ENCODE peak calls at places on chromosomes 1 and 21, in four cellular contexts. One of them, this sample, is unnamed.

GRCh38 chr1:106755682-106756406 is 300.6 kb upstream of the PRMT6 start:
- DNase-seq in RWPE1: peak; percentile 48
- DNase-seq in ecto neural progenitor cell: no peak
- DNase-seq in Caki2: peak; percentile 65
- DNase-seq in this sample: no peak

GRCh38 chr1:16230744-16231143 is 6.2 kb downstream of the CPLANE2 start:
- DNase-seq in Caki2: no peak
- DNase-seq in ecto neural progenitor cell: no peak
- DNase-seq in RWPE1: no peak
- DNase-seq in this sample: no peak

GRCh38 chr1:167767794-167768193 is 46.0 kb downstream of the MPZL1 start:
- DNase-seq in RWPE1: no peak
- DNase-seq in Caki2: no peak
- DNase-seq in ecto neural progenitor cell: no peak
- DNase-seq in this sample: no peak

GRCh38 chr1:6392081-6392879 is 1.3 kb downstream of the ACOT7 start:
- DNase-seq in RWPE1: no peak
- DNase-seq in Caki2: peak; percentile 32
- DNase-seq in ecto neural progenitor cell: no peak
- DNase-seq in this sample: no peak

GRCh38 chr1:31855038-31855845 is 39.4 kb upstream of the SPOCD1 start:
- DNase-seq in ecto neural progenitor cell: no peak
- DNase-seq in RWPE1: peak; percentile 19
- DNase-seq in Caki2: peak; percentile 20
- DNase-seq in this sample: no peak

GRCh38 chr1:215567491-215568286 is 585 bp downstream of the KCTD3 start:
- DNase-seq in Caki2: peak; percentile 81
- DNase-seq in ecto neural progenitor cell: peak; percentile 78
- DNase-seq in RWPE1: peak; percentile 56
- DNase-seq in this sample: peak; percentile 48

GRCh38 chr1:85283475-85284199 is 7.2 kb upstream of the BCL10 start:
- DNase-seq in Caki2: peak; percentile 49
- DNase-seq in ecto neural progenitor cell: no peak
- DNase-seq in RWPE1: no peak
- DNase-seq in this sample: no peak

GRCh38 chr1:41486892-41487728 is 2.6 kb upstream of the EDN2 start:
- DNase-seq in RWPE1: no peak
- DNase-seq in Caki2: no peak
- DNase-seq in ecto neural progenitor cell: no peak
- DNase-seq in this sample: no peak

GRCh38 chr1:119873166-119874025 is 22.9 kb downstream of the ADAM30 start:
- DNase-seq in Caki2: no peak
- DNase-seq in RWPE1: no peak
- DNase-seq in ecto neural progenitor cell: no peak
- DNase-seq in this sample: no peak

GRCh38 chr1:6653651-6654290 is 29.1 kb downstream of the THAP3 start:
- DNase-seq in ecto neural progenitor cell: no peak
- DNase-seq in RWPE1: no peak
- DNase-seq in Caki2: peak; percentile 81
- DNase-seq in this sample: no peak

GRCh38 chr1:34871443-34872132 is 12.0 kb upstream of the SMIM12 start:
- DNase-seq in ecto neural progenitor cell: no peak
- DNase-seq in RWPE1: no peak
- DNase-seq in Caki2: no peak
- DNase-seq in this sample: no peak

GRCh38 chr1:61318319-61319125 is 236.2 kb downstream of the NFIA start:
- DNase-seq in ecto neural progenitor cell: no peak
- DNase-seq in RWPE1: no peak
- DNase-seq in Caki2: peak; percentile 46
- DNase-seq in this sample: no peak

GRCh38 chr21:37292946-37293345 is 25.8 kb upstream of the VPS26C start:
- DNase-seq in ecto neural progenitor cell: no peak
- DNase-seq in RWPE1: no peak
- DNase-seq in Caki2: no peak
- DNase-seq in this sample: no peak

GRCh38 chr1:150065184-150065871 is 2.2 kb upstream of the VPS45 start:
- DNase-seq in RWPE1: peak; percentile 9
- DNase-seq in Caki2: no peak
- DNase-seq in ecto neural progenitor cell: no peak
- DNase-seq in this sample: no peak

GRCh38 chr1:231053493-231054162 is 13.6 kb upstream of the FAM89A start:
- DNase-seq in Caki2: no peak
- DNase-seq in RWPE1: no peak
- DNase-seq in ecto neural progenitor cell: no peak
- DNase-seq in this sample: no peak

GRCh38 chr1:5758859-5759578 is 233.2 kb downstream of the NPHP4 start:
- DNase-seq in ecto neural progenitor cell: no peak
- DNase-seq in RWPE1: no peak
- DNase-seq in Caki2: no peak
- DNase-seq in this sample: no peak

GRCh38 chr1:209879539-209879938 is 51.8 kb downstream of the UTP25 start:
- DNase-seq in Caki2: peak; percentile 82
- DNase-seq in ecto neural progenitor cell: no peak
- DNase-seq in RWPE1: peak; percentile 28
- DNase-seq in this sample: no peak

GRCh38 chr21:42307106-42307505 is 8.1 kb downstream of the TFF3 start:
- DNase-seq in Caki2: no peak
- DNase-seq in RWPE1: no peak
- DNase-seq in ecto neural progenitor cell: no peak
- DNase-seq in this sample: no peak

GRCh38 chr1:10888289-10888688 is 91.8 kb upstream of the CASZ1 start:
- DNase-seq in RWPE1: no peak
- DNase-seq in Caki2: no peak
- DNase-seq in ecto neural progenitor cell: peak; percentile 56
- DNase-seq in this sample: no peak

GRCh38 chr1:18247151-18247550 is 139.6 kb downstream of the IGSF21 start:
- DNase-seq in RWPE1: no peak
- DNase-seq in ecto neural progenitor cell: no peak
- DNase-seq in Caki2: no peak
- DNase-seq in this sample: no peak

GRCh38 chr1:207938016-207938415 is 27.1 kb upstream of the CD34 start:
- DNase-seq in Caki2: peak; percentile 38
- DNase-seq in ecto neural progenitor cell: no peak
- DNase-seq in RWPE1: no peak
- DNase-seq in this sample: no peak